ENCODE peak calls at places on chromosome 14, in nine cellular contexts. L, E, G, T, H, A, K, Z and V are unnamed samples.
A peak's percentile ranks its signal among the peaks of the same experiment; 100 is the strongest.

GRCh38 chr14:64416348-64416932 is 28.3 kb downstream of the MTHFD1 start:
- DNase-seq in E (no peak), H (no peak), A (no peak), K (no peak), T (no peak), G (no peak), L (no peak), Z (no peak), V (no peak)

GRCh38 chr14:50600849-50601248 is 40.9 kb downstream of the ATL1 start:
- DNase-seq in G (no peak), K (no peak), L (no peak), A (no peak), E (no peak), H (no peak), T (no peak), Z (no peak), V (no peak)

GRCh38 chr14:95545769-95546168 is 10.9 kb downstream of the GLRX5 start:
- DNase-seq in G (no peak), T (no peak), K (no peak), E (no peak), A (no peak), L (no peak), H (no peak), Z (no peak), V (no peak)

GRCh38 chr14:22882064-22882463 is 958 bp upstream of the REM2 start:
- DNase-seq in A (no peak), E (no peak), H (no peak), T (no peak), Z (no peak), K (no peak), L (no peak), G (no peak), V (no peak)

GRCh38 chr14:32650030-32650429 is 288.6 kb upstream of the NPAS3 start:
- DNase-seq in A (no peak), E (no peak), Z (no peak), L (no peak), G (no peak), K (no peak), T (no peak), H (no peak), V (no peak)

GRCh38 chr14:72830786-72831583 is 62.9 kb downstream of the DPF3 start:
- DNase-seq in A (no peak), Z (peak; percentile 75), T (no peak), H (no peak), K (no peak), L (no peak), E (no peak), G (no peak), V (no peak)

GRCh38 chr14:54798465-54799124 is 104.0 kb downstream of the GCH1 start:
- DNase-seq in A (no peak), Z (no peak), E (no peak), G (no peak), K (no peak), L (no peak), H (no peak), T (no peak), V (no peak)

GRCh38 chr14:104694475-104694950 is 5.1 kb downstream of the INF2 start:
- DNase-seq in H (no peak), T (no peak), L (no peak), A (no peak), G (no peak), E (no peak), K (no peak), Z (no peak), V (no peak)

GRCh38 chr14:95303552-95303951 is 16.2 kb downstream of the CLMN start:
- DNase-seq in L (no peak), G (no peak), T (no peak), E (peak; percentile 10), H (no peak), Z (no peak), K (no peak), A (no peak), V (no peak)

GRCh38 chr14:38405851-38406630 is 150.1 kb upstream of the CLEC14A start:
- DNase-seq in E (no peak), H (no peak), A (no peak), T (no peak), L (no peak), K (no peak), G (no peak), Z (no peak), V (no peak)

GRCh38 chr14:75156111-75156510 is 20.3 kb downstream of the TMED10 start:
- DNase-seq in E (no peak), A (no peak), L (no peak), H (no peak), Z (no peak), G (no peak), T (no peak), K (no peak), V (no peak)

GRCh38 chr14:68569546-68569908 is 223.3 kb downstream of the ZFP36L1 start:
- DNase-seq in K (no peak), H (no peak), G (no peak), Z (peak; percentile 28), L (no peak), E (no peak), A (no peak), T (no peak), V (no peak)

GRCh38 chr14:63290741-63291286 is 27.9 kb downstream of the GPHB5 start:
- DNase-seq in K (no peak), A (no peak), G (no peak), Z (no peak), E (no peak), L (no peak), H (no peak), T (no peak), V (no peak)

GRCh38 chr14:105884808-105885281 is 358.5 kb downstream of the TMEM121 start:
- DNase-seq in G (no peak), E (peak; percentile 45), H (no peak), T (no peak), L (no peak), A (no peak), K (no peak), Z (peak; percentile 12), V (no peak)

GRCh38 chr14:87052646-87053225 is 940.2 kb downstream of the GALC start:
- DNase-seq in L (no peak), T (no peak), H (no peak), E (no peak), K (no peak), A (no peak), Z (no peak), G (no peak), V (no peak)

GRCh38 chr14:52314521-52315354 is 626 bp downstream of the PTGER2 start:
- DNase-seq in A (no peak), E (peak; percentile 81), H (peak; percentile 22), T (no peak), G (peak; percentile 51), L (peak; percentile 74), Z (peak; percentile 62), K (no peak), V (no peak)

GRCh38 chr14:103302966-103303365 is 31.1 kb upstream of the EIF5 start:
- DNase-seq in H (no peak), Z (no peak), A (no peak), E (no peak), G (no peak), T (no peak), K (no peak), L (no peak), V (no peak)